ENCODE peak calls at places on chromosomes 13 and 19, in four cellular contexts. One of them, this sample, is unnamed.

GRCh38 chr13:46659413-46660065 is 106.6 kb downstream of the LRCH1 start:
- DNase-seq in NCI-H2029: no peak
- DNase-seq in nephron progenitor cell: no peak
- DNase-seq in H9: no peak
- DNase-seq in this sample: no peak

GRCh38 chr13:31049833-31050232 is 111.9 kb downstream of the HSPH1 start:
- DNase-seq in NCI-H2029: no peak
- DNase-seq in nephron progenitor cell: no peak
- DNase-seq in H9: no peak
- DNase-seq in this sample: no peak

GRCh38 chr19:40341601-40342482 is 6.4 kb downstream of the C19orf47 start:
- DNase-seq in NCI-H2029: no peak
- DNase-seq in nephron progenitor cell: no peak
- DNase-seq in H9: no peak
- DNase-seq in this sample: no peak

GRCh38 chr13:46893820-46894533 is 2.9 kb downstream of the HTR2A start:
- DNase-seq in NCI-H2029: no peak
- DNase-seq in nephron progenitor cell: peak; percentile 85
- DNase-seq in H9: peak; percentile 78
- DNase-seq in this sample: no peak

GRCh38 chr19:50492303-50493052 is 15.8 kb upstream of the GARIN5A start:
- DNase-seq in NCI-H2029: no peak
- DNase-seq in nephron progenitor cell: no peak
- DNase-seq in H9: peak; percentile 39
- DNase-seq in this sample: peak; percentile 11

GRCh38 chr19:54415208-54415900 is at the start of gene TTYH1:
- DNase-seq in NCI-H2029: no peak
- DNase-seq in nephron progenitor cell: peak; percentile 78
- DNase-seq in H9: peak; percentile 62
- DNase-seq in this sample: no peak

GRCh38 chr13:22211876-22212275 is 541.0 kb downstream of the FGF9 start:
- DNase-seq in NCI-H2029: no peak
- DNase-seq in nephron progenitor cell: no peak
- DNase-seq in H9: no peak
- DNase-seq in this sample: no peak

GRCh38 chr19:1172353-1173159 is 1.5 kb downstream of the SBNO2 start:
- DNase-seq in NCI-H2029: no peak
- DNase-seq in nephron progenitor cell: peak; percentile 39
- DNase-seq in H9: no peak
- DNase-seq in this sample: no peak

GRCh38 chr13:110649551-110649950 is 34.2 kb downstream of the NAXD start:
- DNase-seq in NCI-H2029: no peak
- DNase-seq in nephron progenitor cell: no peak
- DNase-seq in H9: no peak
- DNase-seq in this sample: no peak

GRCh38 chr19:43807651-43808050 is 5.4 kb upstream of the LYPD5 start:
- DNase-seq in NCI-H2029: no peak
- DNase-seq in nephron progenitor cell: no peak
- DNase-seq in H9: no peak
- DNase-seq in this sample: no peak

GRCh38 chr13:80245162-80245733 is 95.7 kb downstream of the SPRY2 start:
- DNase-seq in NCI-H2029: no peak
- DNase-seq in nephron progenitor cell: no peak
- DNase-seq in H9: no peak
- DNase-seq in this sample: no peak

GRCh38 chr13:95153647-95154405 is 147.4 kb downstream of the ABCC4 start:
- DNase-seq in NCI-H2029: no peak
- DNase-seq in nephron progenitor cell: no peak
- DNase-seq in H9: no peak
- DNase-seq in this sample: no peak

GRCh38 chr13:36166051-36166450 is 34.9 kb upstream of the DCLK1 start:
- DNase-seq in NCI-H2029: no peak
- DNase-seq in nephron progenitor cell: no peak
- DNase-seq in H9: no peak
- DNase-seq in this sample: no peak

GRCh38 chr13:46638262-46638661 is 85.3 kb downstream of the LRCH1 start:
- DNase-seq in NCI-H2029: no peak
- DNase-seq in nephron progenitor cell: no peak
- DNase-seq in H9: no peak
- DNase-seq in this sample: no peak

GRCh38 chr19:41442473-41443360 is at the start of gene ERICH4:
- DNase-seq in NCI-H2029: no peak
- DNase-seq in nephron progenitor cell: no peak
- DNase-seq in H9: no peak
- DNase-seq in this sample: no peak

GRCh38 chr13:27281420-27281819 is 10.8 kb downstream of the RASL11A start:
- DNase-seq in NCI-H2029: no peak
- DNase-seq in nephron progenitor cell: no peak
- DNase-seq in H9: no peak
- DNase-seq in this sample: no peak

GRCh38 chr13:36750461-36750860 is 68.6 kb upstream of the RFXAP start:
- DNase-seq in NCI-H2029: no peak
- DNase-seq in nephron progenitor cell: no peak
- DNase-seq in H9: no peak
- DNase-seq in this sample: no peak

GRCh38 chr13:106129273-106129672 is 406.2 kb downstream of the EFNB2 start:
- DNase-seq in NCI-H2029: no peak
- DNase-seq in nephron progenitor cell: no peak
- DNase-seq in H9: no peak
- DNase-seq in this sample: no peak

GRCh38 chr13:94079876-94080275 is 399.6 kb downstream of the DCT start:
- DNase-seq in NCI-H2029: no peak
- DNase-seq in nephron progenitor cell: no peak
- DNase-seq in H9: no peak
- DNase-seq in this sample: no peak

GRCh38 chr19:2770055-2771013 is 12.7 kb downstream of the SGTA start:
- DNase-seq in NCI-H2029: no peak
- DNase-seq in nephron progenitor cell: no peak
- DNase-seq in H9: no peak
- DNase-seq in this sample: no peak

GRCh38 chr13:26538363-26539317 is 18.8 kb upstream of the WASF3 start:
- DNase-seq in NCI-H2029: peak; percentile 12
- DNase-seq in nephron progenitor cell: no peak
- DNase-seq in H9: no peak
- DNase-seq in this sample: no peak

GRCh38 chr19:43634877-43635560 is 4.6 kb downstream of the CADM4 start:
- DNase-seq in NCI-H2029: no peak
- DNase-seq in nephron progenitor cell: peak; percentile 52
- DNase-seq in H9: peak; percentile 64
- DNase-seq in this sample: no peak

GRCh38 chr13:59770451-59770850 is 393.3 kb downstream of the DIAPH3 start:
- DNase-seq in NCI-H2029: no peak
- DNase-seq in nephron progenitor cell: no peak
- DNase-seq in H9: no peak
- DNase-seq in this sample: no peak

GRCh38 chr13:43005460-43006236 is 13.6 kb upstream of the EPSTI1 start:
- DNase-seq in NCI-H2029: no peak
- DNase-seq in nephron progenitor cell: no peak
- DNase-seq in H9: no peak
- DNase-seq in this sample: no peak

GRCh38 chr19:45819769-45820168 is 4.7 kb upstream of the RSPH6A start:
- DNase-seq in NCI-H2029: no peak
- DNase-seq in nephron progenitor cell: no peak
- DNase-seq in H9: no peak
- DNase-seq in this sample: no peak

GRCh38 chr19:46678110-46678732 is 17.2 kb upstream of the DACT3 start:
- DNase-seq in NCI-H2029: no peak
- DNase-seq in nephron progenitor cell: peak; percentile 40
- DNase-seq in H9: peak; percentile 91
- DNase-seq in this sample: no peak

GRCh38 chr13:33322474-33322827 is 36.9 kb upstream of the STARD13 start:
- DNase-seq in NCI-H2029: no peak
- DNase-seq in nephron progenitor cell: no peak
- DNase-seq in H9: no peak
- DNase-seq in this sample: no peak

GRCh38 chr13:102293723-102294122 is 108.1 kb downstream of the FGF14 start:
- DNase-seq in NCI-H2029: no peak
- DNase-seq in nephron progenitor cell: no peak
- DNase-seq in H9: no peak
- DNase-seq in this sample: no peak

GRCh38 chr19:41195675-41196497 is 2.9 kb downstream of the CYP2S1 start:
- DNase-seq in NCI-H2029: no peak
- DNase-seq in nephron progenitor cell: no peak
- DNase-seq in H9: no peak
- DNase-seq in this sample: no peak

GRCh38 chr19:30419581-30420180 is 47.5 kb downstream of the ZNF536 start:
- DNase-seq in NCI-H2029: no peak
- DNase-seq in nephron progenitor cell: no peak
- DNase-seq in H9: no peak
- DNase-seq in this sample: no peak

GRCh38 chr19:4108767-4109625 is 14.9 kb downstream of the MAP2K2 start:
- DNase-seq in NCI-H2029: no peak
- DNase-seq in nephron progenitor cell: no peak
- DNase-seq in H9: no peak
- DNase-seq in this sample: no peak

GRCh38 chr19:40667602-40668001 is 22.8 kb downstream of the NUMBL start:
- DNase-seq in NCI-H2029: no peak
- DNase-seq in nephron progenitor cell: no peak
- DNase-seq in H9: no peak
- DNase-seq in this sample: no peak

GRCh38 chr19:57558525-57558924 is 1.1 kb downstream of the ZNF550 start:
- DNase-seq in NCI-H2029: no peak
- DNase-seq in nephron progenitor cell: no peak
- DNase-seq in H9: no peak
- DNase-seq in this sample: no peak

GRCh38 chr13:77034883-77035282 is 7.9 kb upstream of the FBXL3 start:
- DNase-seq in NCI-H2029: no peak
- DNase-seq in nephron progenitor cell: no peak
- DNase-seq in H9: no peak
- DNase-seq in this sample: no peak

GRCh38 chr19:34282611-34283519 is 28.5 kb downstream of the GARRE1 start:
- DNase-seq in NCI-H2029: no peak
- DNase-seq in nephron progenitor cell: no peak
- DNase-seq in H9: no peak
- DNase-seq in this sample: peak; percentile 77

GRCh38 chr13:45564108-45564507 is 51.4 kb downstream of the ERICH6B start:
- DNase-seq in NCI-H2029: peak; percentile 57
- DNase-seq in nephron progenitor cell: no peak
- DNase-seq in H9: no peak
- DNase-seq in this sample: no peak